ENCODE peak calls at places on chromosomes 16 and 17, in eight cellular contexts. L is Peyer's patch; X is CD4-positive, alpha-beta memory T cell; N is left ventricle myocardium inferior; W is body of pancreas; K is astrocyte; V is CD8-positive, alpha-beta memory T cell; T is mesenchymal stem cell. U is an unnamed sample. For H3K36me3, the result is how much of the 10 kb centered on the place peaks cover.

GRCh38 chr17:16888413-16889087 is 83.4 kb downstream of the TNFRSF13B start:
- DNase-seq in K (no peak), N (no peak), V (no peak), T (no peak), W (no peak), X (no peak), L (no peak), U (no peak)

GRCh38 chr17:83014297-83014696 is 65.1 kb upstream of the METRNL start:
- DNase-seq in W (no peak), V (no peak), N (no peak), L (no peak), T (no peak), X (no peak), K (no peak), U (no peak)

GRCh38 chr17:59401725-59402124 is 70.3 kb downstream of the YPEL2 start:
- DNase-seq in X (no peak), V (no peak), N (no peak), K (no peak), T (no peak), L (no peak), W (no peak), U (no peak)

GRCh38 chr17:77148109-77148958 is 7.6 kb downstream of the SEC14L1 start:
- DNase-seq in T (no peak), V (no peak), N (no peak), K (no peak), L (no peak), X (no peak), W (no peak), U (no peak)

GRCh38 chr17:19705201-19705600 is 11.2 kb downstream of the SLC47A2 start:
- DNase-seq in L (no peak), V (no peak), W (no peak), K (no peak), T (no peak), X (no peak), N (no peak), U (no peak)

GRCh38 chr16:4763791-4764190 is 3.2 kb downstream of the ZNF500 start:
- DNase-seq in T (no peak), V (no peak), W (no peak), X (no peak), L (no peak), K (no peak), N (no peak), U (no peak)

GRCh38 chr17:49862781-49863331 is 15.0 kb upstream of the TAC4 start:
- DNase-seq in V (no peak), K (no peak), L (no peak), N (no peak), T (no peak), W (no peak), X (no peak), U (no peak)

GRCh38 chr17:45740553-45741330 is 43.4 kb upstream of the CRHR1 start:
- DNase-seq in L (no peak), T (peak), W (no peak), N (no peak), V (no peak), X (no peak), K (peak), U (no peak)

GRCh38 chr17:67615736-67616135 is 102.0 kb upstream of the NOL11 start:
- DNase-seq in K (no peak), L (no peak), W (no peak), V (no peak), N (no peak), X (no peak), T (no peak), U (no peak)

GRCh38 chr16:54180421-54181359 is 105.9 kb downstream of the IRX3 start:
- DNase-seq in X (no peak), T (no peak), L (no peak), N (no peak), K (no peak), V (no peak), W (no peak), U (no peak)

GRCh38 chr17:64492481-64493109 is 4.3 kb downstream of the POLG2 start:
- DNase-seq in N (no peak), W (no peak), K (no peak), V (no peak), T (peak), L (no peak), X (peak), U (no peak)

GRCh38 chr17:27975146-27976011 is 67.1 kb upstream of the NLK start:
- DNase-seq in N (no peak), X (no peak), K (peak), L (no peak), W (peak), T (no peak), V (no peak), U (no peak)

GRCh38 chr16:55526448-55526847 is 17.6 kb downstream of the LPCAT2 start:
- DNase-seq in K (peak), L (no peak), T (no peak), X (no peak), W (no peak), V (no peak), N (no peak), U (no peak)

GRCh38 chr16:74862743-74863244 is 88.2 kb upstream of the FA2H start:
- DNase-seq in V (no peak), L (no peak), T (peak), W (no peak), X (peak), K (peak), N (no peak), U (no peak)

GRCh38 chr17:80796430-80796861 is 195.2 kb upstream of the CHMP6 start:
- DNase-seq in N (no peak), W (no peak), T (no peak), X (no peak), V (no peak), L (no peak), K (no peak), U (no peak)

GRCh38 chr16:85514601-85515318 is 98.4 kb upstream of the GSE1 start:
- DNase-seq in V (no peak), N (peak), W (peak), K (peak), T (peak), X (no peak), L (no peak), U (peak)

GRCh38 chr17:9669551-9670008 is 24.3 kb downstream of the USP43 start:
- DNase-seq in K (no peak), W (no peak), V (no peak), X (no peak), T (no peak), N (no peak), L (no peak), U (no peak)

GRCh38 chr16:78045865-78046581 is 23.7 kb downstream of the CLEC3A start:
- DNase-seq in W (peak), L (no peak), V (no peak), X (peak), K (peak), N (peak), T (peak), U (no peak)

GRCh38 chr16:75108792-75109731 is 7.5 kb downstream of the LDHD start:
- DNase-seq in V (peak), N (peak), W (peak), X (peak), L (peak), T (peak), K (peak), U (peak)

GRCh38 chr16:21104124-21104860 is 46.4 kb downstream of the DNAH3 start:
- DNase-seq in L (no peak), N (no peak), X (no peak), T (peak), W (no peak), K (peak), V (no peak), U (peak)

GRCh38 chr16:51982715-51983680 is 563.9 kb downstream of the TOX3 start:
- DNase-seq in V (no peak), N (no peak), L (no peak), W (peak), T (peak), X (peak), K (peak), U (no peak)

GRCh38 chr17:56595831-56596740 is 2.6 kb downstream of the NOG start:
- DNase-seq in N (no peak), X (no peak), V (no peak), K (no peak), L (no peak), W (no peak), T (peak), U (no peak)

GRCh38 chr17:17782425-17783120 is 54.2 kb downstream of the SREBF1 start:
- DNase-seq in N (no peak), L (no peak), K (no peak), T (peak), V (no peak), X (no peak), W (peak), U (no peak)

GRCh38 chr16:30924797-30925645 is 1.6 kb downstream of the FBXL19 start:
- DNase-seq in T (no peak), W (no peak), L (no peak), V (no peak), X (no peak), N (no peak), K (no peak), U (no peak)

GRCh38 chr16:69836252-69836651 is 74.1 kb downstream of the WWP2 start:
- DNase-seq in K (no peak), T (no peak), W (no peak), N (no peak), L (no peak), X (no peak), V (no peak), U (no peak)

GRCh38 chr16:27712251-27712711 is 162.3 kb downstream of the KATNIP start:
- DNase-seq in K (no peak), L (no peak), X (no peak), W (no peak), N (no peak), T (no peak), V (no peak), U (no peak)

GRCh38 chr17:336110-337021 is 16.2 kb downstream of the RPH3AL start:
- DNase-seq in V (no peak), T (no peak), X (peak), L (no peak), W (peak), N (peak), K (no peak), U (no peak)

DNA sequence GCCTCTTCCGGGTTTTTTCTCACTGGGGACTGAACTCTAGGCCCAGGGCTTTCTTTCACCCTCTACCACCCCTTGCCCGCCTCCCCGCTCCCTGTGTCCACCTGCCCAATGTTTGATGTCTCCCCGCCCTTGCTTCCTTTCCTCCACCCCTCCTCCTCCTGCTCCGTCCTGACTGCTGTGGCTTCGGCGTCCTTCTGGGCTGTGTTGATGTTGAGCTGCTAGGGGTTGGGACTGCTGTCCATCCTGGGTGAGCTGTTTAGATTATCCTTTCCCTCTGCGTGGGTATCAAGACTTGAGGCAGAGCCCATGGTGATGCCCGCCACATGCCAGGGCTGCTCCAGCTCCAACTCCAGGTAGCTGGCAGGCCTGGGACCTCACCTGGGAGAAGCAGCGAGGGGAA is 117.5 kb downstream of the CCDC182 start:
- DNase-seq in T (no peak), K (no peak), X (no peak), W (no peak), L (no peak), N (no peak), V (no peak), U (no peak)
- H3K36me3 ChIP-seq in T (under half), K (under half), X (under half), W (under half), L (under half), N (under half), V (under half), U (under half)

DNA sequence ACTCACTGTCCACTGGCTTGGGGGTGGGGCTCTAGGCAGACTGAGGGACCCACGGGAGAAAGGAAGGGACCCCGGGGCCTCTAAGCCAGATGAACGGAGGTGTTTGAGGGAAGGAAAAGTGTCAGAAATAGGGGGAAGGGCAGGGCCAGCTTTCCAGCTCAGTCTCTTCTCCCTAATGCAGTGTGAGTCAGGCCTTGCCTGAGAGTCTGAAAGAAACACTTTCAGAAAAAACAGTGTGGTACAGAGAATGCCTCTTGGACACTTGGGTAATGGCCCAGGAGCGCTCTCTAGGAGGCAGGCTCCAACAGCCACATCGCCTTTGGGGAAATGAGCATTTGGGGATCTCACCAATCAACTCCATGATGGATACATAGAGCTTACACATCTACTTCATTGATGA is 46.9 kb downstream of the NDEL1 start:
- DNase-seq in W (no peak), N (no peak), V (no peak), T (no peak), K (no peak), X (no peak), L (no peak), U (no peak)
- H3K36me3 ChIP-seq in W (under half), N (half or more), V (under half), T (half or more), K (half or more), X (under half), L (under half), U (under half)

GRCh38 chr16:58551496-58551895 is 36.2 kb downstream of the SETD6 start:
- DNase-seq in T (peak), K (no peak), W (no peak), V (no peak), X (no peak), N (peak), L (no peak), U (no peak)

GRCh38 chr16:58543685-58544084 is 28.4 kb downstream of the SETD6 start:
- DNase-seq in V (no peak), T (no peak), K (no peak), L (no peak), W (no peak), N (no peak), X (no peak), U (no peak)

GRCh38 chr16:58548378-58548777 is 33.1 kb downstream of the SETD6 start:
- DNase-seq in K (no peak), N (no peak), L (no peak), V (no peak), T (no peak), X (no peak), W (no peak), U (no peak)
- H3K36me3 ChIP-seq in K (half or more), N (half or more), L (under half), V (half or more), T (under half), X (half or more), W (under half), U (under half)

DNA sequence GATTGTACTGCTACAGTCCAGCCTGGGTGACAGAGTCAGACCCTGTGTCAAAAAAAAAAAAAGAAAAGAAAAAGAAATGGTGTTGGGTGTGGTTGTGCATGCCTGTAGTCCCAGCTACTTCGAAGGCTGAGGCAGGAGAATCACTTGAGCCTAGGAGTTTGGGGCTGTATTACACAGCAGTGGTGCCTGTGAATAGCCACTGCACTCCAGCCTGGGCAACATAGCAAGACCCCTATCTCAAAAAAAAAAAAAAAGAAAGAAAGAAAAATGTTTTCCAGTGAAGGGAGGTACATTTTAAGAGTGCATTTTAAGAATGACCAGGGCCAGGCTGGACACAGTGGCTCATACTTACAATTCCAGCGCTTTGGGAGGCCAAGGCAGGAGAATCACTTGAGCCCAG is 6.3 kb downstream of the ARL2BP start:
- DNase-seq in V (no peak), X (no peak), L (no peak), K (no peak), T (no peak), W (no peak), N (no peak), U (no peak)
- H3K36me3 ChIP-seq in V (under half), X (under half), L (under half), K (under half), T (under half), W (under half), N (half or more), U (under half)

DNA sequence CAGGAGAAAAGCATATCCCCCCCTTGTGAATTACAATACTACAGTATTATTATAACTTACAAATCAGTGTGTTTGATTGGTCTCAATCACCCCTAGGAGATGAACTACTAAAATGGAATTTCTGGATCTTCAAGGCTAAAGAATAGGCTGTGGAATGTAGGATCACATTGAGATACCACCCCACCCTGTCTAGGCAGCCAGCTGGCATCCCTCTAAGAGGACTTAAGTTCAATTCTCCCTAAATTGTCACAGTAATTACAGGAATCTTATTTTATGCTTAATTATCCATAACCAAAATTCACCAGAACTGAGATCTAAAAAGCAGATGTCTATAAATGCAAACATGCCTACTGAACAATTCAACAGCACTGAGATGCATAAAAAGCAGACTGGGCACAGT is 12.1 kb downstream of the AP1G1 start:
- DNase-seq in K (peak), W (no peak), N (no peak), X (no peak), L (no peak), T (no peak), V (no peak), U (no peak)
- H3K36me3 ChIP-seq in K (under half), W (under half), N (under half), X (under half), L (under half), T (under half), V (under half), U (under half)

GRCh38 chr16:2081201-2081600 is 33.4 kb downstream of the TSC2 start:
- DNase-seq in N (no peak), V (no peak), W (no peak), L (no peak), K (no peak), X (no peak), T (no peak), U (no peak)
- H3K36me3 ChIP-seq in N (half or more), V (under half), W (under half), L (under half), K (under half), X (under half), T (half or more), U (under half)

GRCh38 chr16:88834670-88835069 is 22.1 kb downstream of the GALNS start:
- DNase-seq in T (no peak), X (no peak), V (no peak), W (no peak), N (no peak), K (no peak), L (no peak), U (no peak)
- H3K36me3 ChIP-seq in T (half or more), X (under half), V (under half), W (under half), N (under half), K (under half), L (under half), U (under half)

DNA sequence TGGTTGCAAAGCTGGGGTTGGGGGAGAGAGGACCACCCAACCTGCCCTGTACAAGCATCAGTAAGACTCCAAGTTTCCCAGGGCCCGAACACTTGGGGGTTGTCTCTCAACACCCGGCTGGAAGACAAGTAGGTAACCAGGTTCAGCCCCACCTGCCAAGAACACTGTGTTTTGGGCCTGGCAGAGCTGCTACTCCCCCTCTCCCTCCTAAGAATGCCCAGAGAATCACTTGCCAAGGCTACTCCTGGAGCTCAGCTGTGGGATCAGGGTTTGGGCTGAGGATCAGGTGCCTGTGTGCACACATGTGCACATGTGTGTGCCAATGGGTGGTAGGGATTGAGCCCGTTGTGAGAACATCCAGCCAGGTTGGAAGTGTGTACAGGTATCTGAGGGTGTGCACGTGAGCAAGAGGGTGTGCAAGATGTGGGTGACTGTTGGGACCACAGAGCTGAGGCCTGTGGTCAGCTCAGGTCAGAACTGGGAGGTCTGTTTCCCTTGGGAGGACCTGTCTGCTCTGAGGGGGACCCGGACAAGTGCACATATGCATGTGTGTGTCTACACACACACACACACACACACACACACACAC is 2.3 kb downstream of the HSD11B2 start:
- DNase-seq in X (no peak), L (no peak), K (no peak), N (no peak), T (no peak), V (no peak), W (no peak), U (no peak)
- H3K36me3 ChIP-seq in X (under half), L (under half), K (under half), N (under half), T (under half), V (under half), W (under half), U (under half)

U was measured in BJ.